ENCODE peak calls at places on chromosomes 11 and 22, in nine cellular contexts. One of them, this sample, is unnamed. For H3K27me3, the result is how much of the 10 kb centered on the place peaks cover.

GRCh38 chr22:38305481-38306448 is 11.5 kb downstream of the CSNK1E start:
- DNase-seq in lower lobe of right lung: no peak
- DNase-seq in pancreas: no peak
- DNase-seq in cardiac muscle cell: no peak
- DNase-seq in spleen: no peak
- DNase-seq in thoracic aorta: no peak
- DNase-seq in uterus: no peak
- DNase-seq in left ventricle myocardium inferior: no peak
- DNase-seq in prostate gland: no peak
- DNase-seq in this sample: no peak

GRCh38 chr11:92765965-92766371 is 203.5 kb upstream of the MTNR1B start:
- DNase-seq in lower lobe of right lung: peak
- DNase-seq in pancreas: no peak
- DNase-seq in cardiac muscle cell: no peak
- DNase-seq in spleen: peak
- DNase-seq in thoracic aorta: no peak
- DNase-seq in uterus: peak
- DNase-seq in left ventricle myocardium inferior: peak
- DNase-seq in prostate gland: no peak
- DNase-seq in this sample: no peak

GRCh38 chr11:45163956-45164575 is 17.6 kb downstream of the PRDM11 start:
- DNase-seq in lower lobe of right lung: no peak
- DNase-seq in pancreas: peak
- DNase-seq in cardiac muscle cell: no peak
- DNase-seq in spleen: peak
- DNase-seq in thoracic aorta: no peak
- DNase-seq in uterus: no peak
- DNase-seq in left ventricle myocardium inferior: no peak
- DNase-seq in prostate gland: no peak
- DNase-seq in this sample: peak

GRCh38 chr11:11849127-11849746 is 7.5 kb downstream of the USP47 start:
- DNase-seq in lower lobe of right lung: peak
- DNase-seq in pancreas: peak
- DNase-seq in cardiac muscle cell: peak
- DNase-seq in spleen: peak
- DNase-seq in thoracic aorta: no peak
- DNase-seq in uterus: peak
- DNase-seq in left ventricle myocardium inferior: peak
- DNase-seq in prostate gland: peak
- DNase-seq in this sample: no peak

GRCh38 chr11:83335446-83336070 is 49.4 kb upstream of the CCDC90B start:
- DNase-seq in lower lobe of right lung: no peak
- DNase-seq in pancreas: no peak
- DNase-seq in cardiac muscle cell: no peak
- DNase-seq in spleen: no peak
- DNase-seq in thoracic aorta: no peak
- DNase-seq in uterus: no peak
- DNase-seq in left ventricle myocardium inferior: no peak
- DNase-seq in prostate gland: no peak
- DNase-seq in this sample: no peak

GRCh38 chr22:31286360-31287255 is 5.7 kb downstream of the PIK3IP1 start:
- DNase-seq in lower lobe of right lung: no peak
- DNase-seq in pancreas: no peak
- DNase-seq in cardiac muscle cell: peak
- DNase-seq in spleen: no peak
- DNase-seq in thoracic aorta: no peak
- DNase-seq in uterus: peak
- DNase-seq in left ventricle myocardium inferior: no peak
- DNase-seq in prostate gland: no peak
- DNase-seq in this sample: no peak

GRCh38 chr11:79600747-79601146 is 159.9 kb upstream of the TENM4 start:
- DNase-seq in lower lobe of right lung: no peak
- DNase-seq in pancreas: no peak
- DNase-seq in cardiac muscle cell: no peak
- DNase-seq in spleen: no peak
- DNase-seq in thoracic aorta: no peak
- DNase-seq in uterus: no peak
- DNase-seq in left ventricle myocardium inferior: no peak
- DNase-seq in prostate gland: no peak
- DNase-seq in this sample: no peak

GRCh38 chr11:104127828-104128227 is 36.1 kb downstream of the PDGFD start:
- DNase-seq in lower lobe of right lung: no peak
- DNase-seq in pancreas: no peak
- DNase-seq in cardiac muscle cell: no peak
- DNase-seq in spleen: no peak
- DNase-seq in thoracic aorta: no peak
- DNase-seq in uterus: no peak
- DNase-seq in left ventricle myocardium inferior: no peak
- DNase-seq in prostate gland: no peak
- DNase-seq in this sample: no peak

GRCh38 chr11:62077136-62077535 is 46.7 kb upstream of the INCENP start:
- DNase-seq in lower lobe of right lung: no peak
- DNase-seq in pancreas: no peak
- DNase-seq in cardiac muscle cell: no peak
- DNase-seq in spleen: no peak
- DNase-seq in thoracic aorta: no peak
- DNase-seq in uterus: no peak
- DNase-seq in left ventricle myocardium inferior: no peak
- DNase-seq in prostate gland: no peak
- DNase-seq in this sample: no peak

GRCh38 chr11:18321622-18321990 is 334 bp downstream of the HPS5 start:
- DNase-seq in lower lobe of right lung: no peak
- DNase-seq in pancreas: no peak
- DNase-seq in cardiac muscle cell: no peak
- DNase-seq in spleen: no peak
- DNase-seq in thoracic aorta: no peak
- DNase-seq in uterus: no peak
- DNase-seq in left ventricle myocardium inferior: no peak
- DNase-seq in prostate gland: no peak
- DNase-seq in this sample: no peak

GRCh38 chr11:77062924-77063323 is 3.8 kb upstream of the CAPN5 start:
- DNase-seq in lower lobe of right lung: no peak
- DNase-seq in pancreas: no peak
- DNase-seq in cardiac muscle cell: no peak
- DNase-seq in spleen: no peak
- DNase-seq in thoracic aorta: no peak
- DNase-seq in uterus: no peak
- DNase-seq in left ventricle myocardium inferior: no peak
- DNase-seq in prostate gland: no peak
- DNase-seq in this sample: no peak

GRCh38 chr11:79461144-79461543 is 20.3 kb upstream of the TENM4 start:
- DNase-seq in lower lobe of right lung: no peak
- DNase-seq in pancreas: no peak
- DNase-seq in cardiac muscle cell: peak
- DNase-seq in spleen: no peak
- DNase-seq in thoracic aorta: no peak
- DNase-seq in uterus: no peak
- DNase-seq in left ventricle myocardium inferior: no peak
- DNase-seq in prostate gland: no peak
- DNase-seq in this sample: no peak

GRCh38 chr22:19526702-19527111 is 2.5 kb upstream of the CLDN5 start:
- DNase-seq in lower lobe of right lung: no peak
- DNase-seq in pancreas: no peak
- DNase-seq in cardiac muscle cell: no peak
- DNase-seq in spleen: peak
- DNase-seq in thoracic aorta: no peak
- DNase-seq in uterus: no peak
- DNase-seq in left ventricle myocardium inferior: no peak
- DNase-seq in prostate gland: no peak
- DNase-seq in this sample: peak

GRCh38 chr22:36873614-36874308 is 13.0 kb downstream of the NCF4 start:
- DNase-seq in lower lobe of right lung: peak
- DNase-seq in pancreas: no peak
- DNase-seq in cardiac muscle cell: peak
- DNase-seq in spleen: peak
- DNase-seq in thoracic aorta: no peak
- DNase-seq in uterus: peak
- DNase-seq in left ventricle myocardium inferior: no peak
- DNase-seq in prostate gland: peak
- DNase-seq in this sample: peak

GRCh38 chr11:111586305-111586915 is 15.8 kb upstream of the SIK2 start:
- DNase-seq in lower lobe of right lung: no peak
- DNase-seq in pancreas: no peak
- DNase-seq in cardiac muscle cell: peak
- DNase-seq in spleen: no peak
- DNase-seq in thoracic aorta: no peak
- DNase-seq in uterus: peak
- DNase-seq in left ventricle myocardium inferior: no peak
- DNase-seq in prostate gland: peak
- DNase-seq in this sample: no peak

GRCh38 chr22:37111156-37111717 is 1.7 kb upstream of the TMPRSS6 start:
- DNase-seq in lower lobe of right lung: no peak
- DNase-seq in pancreas: no peak
- DNase-seq in cardiac muscle cell: no peak
- DNase-seq in spleen: no peak
- DNase-seq in thoracic aorta: no peak
- DNase-seq in uterus: no peak
- DNase-seq in left ventricle myocardium inferior: no peak
- DNase-seq in prostate gland: no peak
- DNase-seq in this sample: no peak

GRCh38 chr11:43708776-43709175 is 28.2 kb downstream of the HSD17B12 start:
- DNase-seq in lower lobe of right lung: no peak
- DNase-seq in pancreas: no peak
- DNase-seq in cardiac muscle cell: no peak
- DNase-seq in spleen: no peak
- DNase-seq in thoracic aorta: no peak
- DNase-seq in uterus: no peak
- DNase-seq in left ventricle myocardium inferior: no peak
- DNase-seq in prostate gland: no peak
- DNase-seq in this sample: no peak

GRCh38 chr11:67119577-67120391 is 721 bp downstream of the KDM2A start:
- DNase-seq in lower lobe of right lung: peak
- DNase-seq in pancreas: peak
- DNase-seq in cardiac muscle cell: peak
- DNase-seq in spleen: peak
- DNase-seq in thoracic aorta: no peak
- DNase-seq in uterus: peak
- DNase-seq in left ventricle myocardium inferior: no peak
- DNase-seq in prostate gland: peak
- DNase-seq in this sample: peak

GRCh38 chr11:67118801-67119576 is at the start of gene KDM2A:
- DNase-seq in lower lobe of right lung: peak
- DNase-seq in pancreas: peak
- DNase-seq in cardiac muscle cell: peak
- DNase-seq in spleen: peak
- DNase-seq in thoracic aorta: peak
- DNase-seq in uterus: peak
- DNase-seq in left ventricle myocardium inferior: peak
- DNase-seq in prostate gland: peak
- DNase-seq in this sample: peak

GRCh38 chr11:67117176-67117575 is 1.9 kb upstream of the KDM2A start:
- DNase-seq in lower lobe of right lung: no peak
- DNase-seq in pancreas: no peak
- DNase-seq in cardiac muscle cell: peak
- DNase-seq in spleen: no peak
- DNase-seq in thoracic aorta: no peak
- DNase-seq in uterus: no peak
- DNase-seq in left ventricle myocardium inferior: no peak
- DNase-seq in prostate gland: no peak
- DNase-seq in this sample: no peak

GRCh38 chr11:67118059-67118766 is 850 bp upstream of the KDM2A start:
- DNase-seq in lower lobe of right lung: peak
- DNase-seq in pancreas: peak
- DNase-seq in cardiac muscle cell: no peak
- DNase-seq in spleen: peak
- DNase-seq in thoracic aorta: no peak
- DNase-seq in uterus: peak
- DNase-seq in left ventricle myocardium inferior: peak
- DNase-seq in prostate gland: peak
- DNase-seq in this sample: peak

DNA sequence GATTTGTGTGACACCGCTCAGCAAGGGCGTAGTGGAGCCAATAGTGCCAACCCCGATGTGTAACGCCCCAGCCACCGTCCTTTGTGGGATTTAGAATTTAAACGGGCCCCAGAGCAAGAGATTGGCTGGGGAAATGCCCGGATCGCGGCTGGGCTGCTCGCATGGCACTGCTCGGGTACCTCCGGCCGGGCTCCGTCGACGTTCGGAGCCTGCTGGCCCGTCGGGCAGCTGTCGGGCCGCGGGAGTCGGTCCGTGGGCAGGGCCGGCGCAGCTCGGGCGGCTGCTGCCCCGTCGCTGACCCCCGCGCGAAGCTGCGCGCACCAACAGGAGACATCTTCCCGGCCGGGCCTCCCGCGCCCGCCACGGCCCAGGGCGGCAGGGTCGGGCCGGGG is 1.4 kb upstream of the KDM2A start:
- DNase-seq in lower lobe of right lung: peak
- DNase-seq in pancreas: peak
- DNase-seq in cardiac muscle cell: no peak
- DNase-seq in spleen: peak
- DNase-seq in thoracic aorta: no peak
- DNase-seq in uterus: peak
- DNase-seq in left ventricle myocardium inferior: peak
- DNase-seq in prostate gland: no peak
- DNase-seq in this sample: peak
- H3K4me3 ChIP-seq in lower lobe of right lung: peak
- H3K4me3 ChIP-seq in pancreas: peak
- H3K4me3 ChIP-seq in cardiac muscle cell: no peak
- H3K4me3 ChIP-seq in spleen: peak
- H3K4me3 ChIP-seq in thoracic aorta: peak
- H3K4me3 ChIP-seq in uterus: no peak
- H3K4me3 ChIP-seq in left ventricle myocardium inferior: peak
- H3K4me3 ChIP-seq in prostate gland: peak
- H3K4me3 ChIP-seq in this sample: peak

GRCh38 chr11:6611092-6612007 is 666 bp downstream of the TAF10 start:
- DNase-seq in lower lobe of right lung: peak
- DNase-seq in pancreas: peak
- DNase-seq in cardiac muscle cell: no peak
- DNase-seq in spleen: peak
- DNase-seq in thoracic aorta: no peak
- DNase-seq in uterus: peak
- DNase-seq in left ventricle myocardium inferior: peak
- DNase-seq in prostate gland: no peak
- DNase-seq in this sample: no peak
- H3K27me3 ChIP-seq in lower lobe of right lung: under half
- H3K27me3 ChIP-seq in pancreas: under half
- H3K27me3 ChIP-seq in cardiac muscle cell: under half
- H3K27me3 ChIP-seq in spleen: under half
- H3K27me3 ChIP-seq in thoracic aorta: under half
- H3K27me3 ChIP-seq in uterus: under half
- H3K27me3 ChIP-seq in left ventricle myocardium inferior: under half
- H3K27me3 ChIP-seq in prostate gland: under half
- H3K27me3 ChIP-seq in this sample: under half

GRCh38 chr11:75583710-75584658 is 21.9 kb downstream of the SERPINH1 start:
- DNase-seq in lower lobe of right lung: peak
- DNase-seq in pancreas: peak
- DNase-seq in cardiac muscle cell: peak
- DNase-seq in spleen: peak
- DNase-seq in thoracic aorta: no peak
- DNase-seq in uterus: peak
- DNase-seq in left ventricle myocardium inferior: peak
- DNase-seq in prostate gland: peak
- DNase-seq in this sample: peak
- H3K4me3 ChIP-seq in lower lobe of right lung: peak
- H3K4me3 ChIP-seq in pancreas: peak
- H3K4me3 ChIP-seq in cardiac muscle cell: peak
- H3K4me3 ChIP-seq in spleen: peak
- H3K4me3 ChIP-seq in thoracic aorta: peak
- H3K4me3 ChIP-seq in uterus: peak
- H3K4me3 ChIP-seq in left ventricle myocardium inferior: peak
- H3K4me3 ChIP-seq in prostate gland: peak
- H3K4me3 ChIP-seq in this sample: peak

DNA sequence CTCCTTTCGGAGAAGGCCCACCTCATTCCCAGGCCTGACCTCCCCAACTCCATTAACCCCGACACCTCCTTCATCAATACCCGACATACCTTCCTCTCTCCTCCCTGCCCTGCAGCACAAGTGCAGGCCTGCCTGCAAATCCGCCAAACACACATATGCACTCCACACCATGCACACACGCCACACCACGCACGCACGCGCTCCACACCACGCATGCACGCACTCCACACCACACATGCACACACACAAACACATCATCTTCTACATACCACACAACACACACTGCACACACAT is 629.6 kb downstream of the TBC1D22A start:
- DNase-seq in lower lobe of right lung: no peak
- DNase-seq in pancreas: no peak
- DNase-seq in cardiac muscle cell: no peak
- DNase-seq in spleen: no peak
- DNase-seq in thoracic aorta: no peak
- DNase-seq in uterus: no peak
- DNase-seq in left ventricle myocardium inferior: no peak
- DNase-seq in prostate gland: no peak
- DNase-seq in this sample: peak
- H3K27me3 ChIP-seq in lower lobe of right lung: under half
- H3K27me3 ChIP-seq in pancreas: under half
- H3K27me3 ChIP-seq in cardiac muscle cell: under half
- H3K27me3 ChIP-seq in spleen: under half
- H3K27me3 ChIP-seq in thoracic aorta: under half
- H3K27me3 ChIP-seq in uterus: under half
- H3K27me3 ChIP-seq in left ventricle myocardium inferior: half or more
- H3K27me3 ChIP-seq in prostate gland: under half
- H3K27me3 ChIP-seq in this sample: under half